ENCODE peak calls at places on chromosomes 7 and 10, in four cellular contexts. One of them, this sample, is unnamed.
A peak's percentile ranks its signal among the peaks of the same experiment; 100 is the strongest.

GRCh38 chr7:131800008-131800407 is 243.6 kb upstream of the PODXL start:
- DNase-seq in AG04450: no peak
- DNase-seq in CD8-positive, alpha-beta T cell: no peak
- DNase-seq in adrenal gland: no peak
- DNase-seq in this sample: no peak

GRCh38 chr10:60517805-60518204 is 128.1 kb upstream of the ANK3 start:
- DNase-seq in AG04450: no peak
- DNase-seq in CD8-positive, alpha-beta T cell: no peak
- DNase-seq in adrenal gland: no peak
- DNase-seq in this sample: no peak

GRCh38 chr10:26621889-26622681 is 75.4 kb upstream of the PDSS1 start:
- DNase-seq in AG04450: no peak
- DNase-seq in CD8-positive, alpha-beta T cell: peak; percentile 19
- DNase-seq in adrenal gland: no peak
- DNase-seq in this sample: no peak

GRCh38 chr10:85319150-85319549 is 990.8 kb downstream of the CCSER2 start:
- DNase-seq in AG04450: no peak
- DNase-seq in CD8-positive, alpha-beta T cell: no peak
- DNase-seq in adrenal gland: no peak
- DNase-seq in this sample: no peak

GRCh38 chr10:84076540-84077195 is 62.6 kb upstream of the GHITM start:
- DNase-seq in AG04450: peak; percentile 1
- DNase-seq in CD8-positive, alpha-beta T cell: no peak
- DNase-seq in adrenal gland: no peak
- DNase-seq in this sample: peak; percentile 17

GRCh38 chr10:70673929-70674559 is 1.7 kb downstream of the ADAMTS14 start:
- DNase-seq in AG04450: no peak
- DNase-seq in CD8-positive, alpha-beta T cell: no peak
- DNase-seq in adrenal gland: no peak
- DNase-seq in this sample: no peak

GRCh38 chr10:95767884-95768556 is 12.1 kb downstream of the ENTPD1 start:
- DNase-seq in AG04450: peak; percentile 1
- DNase-seq in CD8-positive, alpha-beta T cell: no peak
- DNase-seq in adrenal gland: peak; percentile 67
- DNase-seq in this sample: no peak

GRCh38 chr7:97012293-97013005 is 7.1 kb downstream of the DLX6 start:
- DNase-seq in AG04450: no peak
- DNase-seq in CD8-positive, alpha-beta T cell: no peak
- DNase-seq in adrenal gland: no peak
- DNase-seq in this sample: no peak

GRCh38 chr10:110414563-110415309 is 83.0 kb upstream of the DUSP5 start:
- DNase-seq in AG04450: no peak
- DNase-seq in CD8-positive, alpha-beta T cell: peak; percentile 79
- DNase-seq in adrenal gland: peak; percentile 26
- DNase-seq in this sample: peak; percentile 97

GRCh38 chr7:155618708-155619633 is 25.5 kb upstream of the RBM33 start:
- DNase-seq in AG04450: no peak
- DNase-seq in CD8-positive, alpha-beta T cell: no peak
- DNase-seq in adrenal gland: no peak
- DNase-seq in this sample: no peak

GRCh38 chr7:50261593-50261992 is 42.9 kb upstream of the IKZF1 start:
- DNase-seq in AG04450: no peak
- DNase-seq in CD8-positive, alpha-beta T cell: no peak
- DNase-seq in adrenal gland: no peak
- DNase-seq in this sample: no peak

GRCh38 chr7:2528481-2529095 is 9.0 kb downstream of the LFNG start:
- DNase-seq in AG04450: no peak
- DNase-seq in CD8-positive, alpha-beta T cell: no peak
- DNase-seq in adrenal gland: no peak
- DNase-seq in this sample: no peak

GRCh38 chr7:151598045-151598444 is 78.3 kb upstream of the RHEB start:
- DNase-seq in AG04450: peak; percentile 73
- DNase-seq in CD8-positive, alpha-beta T cell: no peak
- DNase-seq in adrenal gland: no peak
- DNase-seq in this sample: no peak

GRCh38 chr7:65832281-65832680 is 40.6 kb upstream of the VKORC1L1 start:
- DNase-seq in AG04450: no peak
- DNase-seq in CD8-positive, alpha-beta T cell: no peak
- DNase-seq in adrenal gland: no peak
- DNase-seq in this sample: no peak

GRCh38 chr7:12643001-12643400 is 44.4 kb upstream of the ARL4A start:
- DNase-seq in AG04450: no peak
- DNase-seq in CD8-positive, alpha-beta T cell: no peak
- DNase-seq in adrenal gland: no peak
- DNase-seq in this sample: no peak

GRCh38 chr10:110434477-110435096 is 63.1 kb upstream of the DUSP5 start:
- DNase-seq in AG04450: no peak
- DNase-seq in CD8-positive, alpha-beta T cell: no peak
- DNase-seq in adrenal gland: peak; percentile 6
- DNase-seq in this sample: no peak

GRCh38 chr10:133187091-133187905 is 27.3 kb downstream of the KNDC1 start:
- DNase-seq in AG04450: no peak
- DNase-seq in CD8-positive, alpha-beta T cell: no peak
- DNase-seq in adrenal gland: no peak
- DNase-seq in this sample: no peak

GRCh38 chr7:151204383-151205032 is 5.8 kb downstream of the H2BK1 start:
- DNase-seq in AG04450: no peak
- DNase-seq in CD8-positive, alpha-beta T cell: no peak
- DNase-seq in adrenal gland: no peak
- DNase-seq in this sample: no peak

GRCh38 chr7:101567231-101567630 is 61.9 kb downstream of the MYL10 start:
- DNase-seq in AG04450: no peak
- DNase-seq in CD8-positive, alpha-beta T cell: no peak
- DNase-seq in adrenal gland: no peak
- DNase-seq in this sample: no peak

GRCh38 chr7:130875265-130875741 is 141.3 kb upstream of the KLF14 start:
- DNase-seq in AG04450: no peak
- DNase-seq in CD8-positive, alpha-beta T cell: peak; percentile 47
- DNase-seq in adrenal gland: peak; percentile 44
- DNase-seq in this sample: peak; percentile 38

GRCh38 chr10:13712799-13713581 is 126.2 kb downstream of the PRPF18 start:
- DNase-seq in AG04450: peak; percentile 93
- DNase-seq in CD8-positive, alpha-beta T cell: peak; percentile 5
- DNase-seq in adrenal gland: peak; percentile 82
- DNase-seq in this sample: peak; percentile 24

GRCh38 chr7:116511552-116512523 is 12.3 kb downstream of the CAV2 start:
- DNase-seq in AG04450: no peak
- DNase-seq in CD8-positive, alpha-beta T cell: peak; percentile 5
- DNase-seq in adrenal gland: peak; percentile 26
- DNase-seq in this sample: no peak

GRCh38 chr10:125060851-125061556 is 99.4 kb downstream of the CTBP2 start:
- DNase-seq in AG04450: peak; percentile 56
- DNase-seq in CD8-positive, alpha-beta T cell: peak; percentile 19
- DNase-seq in adrenal gland: peak; percentile 82
- DNase-seq in this sample: no peak

GRCh38 chr7:100951888-100952560 is 2.7 kb downstream of the MUC3A start:
- DNase-seq in AG04450: no peak
- DNase-seq in CD8-positive, alpha-beta T cell: no peak
- DNase-seq in adrenal gland: no peak
- DNase-seq in this sample: no peak

GRCh38 chr10:6401562-6402348 is 178.3 kb downstream of the PRKCQ start:
- DNase-seq in AG04450: peak; percentile 84
- DNase-seq in CD8-positive, alpha-beta T cell: peak; percentile 62
- DNase-seq in adrenal gland: peak; percentile 81
- DNase-seq in this sample: peak; percentile 47

DNA sequence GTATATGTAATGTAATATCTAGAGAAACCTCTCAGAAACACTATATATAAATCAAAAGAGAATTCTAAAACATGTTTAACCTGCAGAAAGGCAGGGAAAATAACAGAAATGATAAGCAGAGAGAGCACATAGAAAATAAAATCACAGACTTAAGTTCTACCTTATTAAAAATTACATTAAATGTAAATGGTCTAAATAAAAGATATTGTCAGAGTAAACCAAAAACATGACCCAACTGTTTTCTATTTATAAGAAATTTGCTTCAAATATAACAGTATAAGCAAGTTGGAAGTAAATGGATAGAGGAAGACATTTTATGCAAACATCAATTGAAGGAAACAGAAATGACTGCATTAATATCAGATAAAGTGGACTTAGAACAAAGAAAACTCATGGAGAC is 43.4 kb downstream of the HECTD2 start:
- DNase-seq in AG04450: no peak
- DNase-seq in CD8-positive, alpha-beta T cell: no peak
- DNase-seq in adrenal gland: no peak
- DNase-seq in this sample: no peak
- H3K9me3 ChIP-seq in AG04450: peaks cover 5% of the 10 kb centered on the region
- H3K9me3 ChIP-seq in CD8-positive, alpha-beta T cell: peaks cover 4% of the 10 kb centered on the region
- H3K9me3 ChIP-seq in adrenal gland: no peaks in the 10 kb centered on the region
- H3K9me3 ChIP-seq in this sample: peaks cover 11% of the 10 kb centered on the region

GRCh38 chr7:137539111-137539715 is 195.7 kb upstream of the PTN start:
- DNase-seq in AG04450: peak; percentile 73
- DNase-seq in CD8-positive, alpha-beta T cell: no peak
- DNase-seq in adrenal gland: no peak
- DNase-seq in this sample: no peak
- H3K27ac ChIP-seq in AG04450: peak overlapping the region; percentile 85
- H3K27ac ChIP-seq in CD8-positive, alpha-beta T cell: no peak overlapping the region
- H3K27ac ChIP-seq in adrenal gland: no peak overlapping the region
- H3K27ac ChIP-seq in this sample: no peak overlapping the region

GRCh38 chr7:57361406-57361805 is 88.6 kb upstream of the ZNF716 start:
- DNase-seq in AG04450: no peak
- DNase-seq in CD8-positive, alpha-beta T cell: no peak
- DNase-seq in adrenal gland: no peak
- DNase-seq in this sample: no peak
- H3K9me3 ChIP-seq in AG04450: peaks cover 81% of the 10 kb centered on the region
- H3K9me3 ChIP-seq in CD8-positive, alpha-beta T cell: no peaks in the 10 kb centered on the region
- H3K9me3 ChIP-seq in adrenal gland: no peaks in the 10 kb centered on the region
- H3K9me3 ChIP-seq in this sample: peaks cover 3% of the 10 kb centered on the region

GRCh38 chr7:44386139-44386913 is 60.9 kb upstream of the CAMK2B start:
- DNase-seq in AG04450: no peak
- DNase-seq in CD8-positive, alpha-beta T cell: no peak
- DNase-seq in adrenal gland: no peak
- DNase-seq in this sample: no peak

GRCh38 chr7:44383566-44383965 is 58.2 kb upstream of the CAMK2B start:
- DNase-seq in AG04450: peak; percentile 18
- DNase-seq in CD8-positive, alpha-beta T cell: no peak
- DNase-seq in adrenal gland: no peak
- DNase-seq in this sample: no peak

GRCh38 chr7:44387427-44387826 is 62.0 kb upstream of the CAMK2B start:
- DNase-seq in AG04450: no peak
- DNase-seq in CD8-positive, alpha-beta T cell: no peak
- DNase-seq in adrenal gland: no peak
- DNase-seq in this sample: no peak

GRCh38 chr7:44384586-44385383 is 59.4 kb upstream of the CAMK2B start:
- DNase-seq in AG04450: no peak
- DNase-seq in CD8-positive, alpha-beta T cell: no peak
- DNase-seq in adrenal gland: peak; percentile 40
- DNase-seq in this sample: no peak

DNA sequence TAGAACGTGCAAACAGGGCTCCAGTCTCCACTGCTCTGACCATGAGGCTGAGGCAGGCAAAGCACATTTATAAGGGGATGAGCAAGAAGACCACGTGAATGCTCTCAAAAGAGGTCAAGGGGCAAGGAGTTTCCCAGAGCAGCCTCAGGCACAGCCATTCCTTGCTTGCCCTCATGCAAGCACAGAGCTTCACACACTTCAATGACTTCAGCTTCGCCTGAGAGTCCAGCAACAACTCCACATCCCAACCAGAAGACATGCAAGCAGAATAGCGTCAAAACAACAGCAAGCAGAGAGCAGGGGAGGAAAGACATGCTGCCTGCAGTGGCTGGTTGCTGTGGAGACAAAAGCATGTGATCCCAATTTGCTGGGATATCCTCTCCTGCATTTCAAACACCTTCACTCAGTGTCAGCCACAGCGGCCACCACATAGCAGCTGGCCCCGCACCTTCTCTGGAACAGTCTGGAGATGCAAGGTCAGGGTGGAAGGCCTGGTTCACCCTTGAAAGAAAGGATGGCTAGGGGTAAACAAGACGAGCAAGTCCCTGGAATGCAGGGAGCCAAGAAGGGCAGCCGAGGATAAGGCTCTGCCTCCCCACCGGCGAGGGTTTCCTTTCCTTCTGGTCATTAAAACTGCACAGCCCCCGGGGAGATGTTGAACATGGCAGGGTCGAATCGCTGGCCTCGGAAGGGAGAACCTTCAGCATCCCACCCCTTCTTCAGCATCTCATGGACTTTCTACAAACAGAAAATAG is 60.2 kb upstream of the CAMK2B start:
- DNase-seq in AG04450: no peak
- DNase-seq in CD8-positive, alpha-beta T cell: no peak
- DNase-seq in adrenal gland: no peak
- DNase-seq in this sample: no peak
- H3K27ac ChIP-seq in AG04450: no peak overlapping the region
- H3K27ac ChIP-seq in CD8-positive, alpha-beta T cell: no peak overlapping the region
- H3K27ac ChIP-seq in adrenal gland: no peak overlapping the region
- H3K27ac ChIP-seq in this sample: no peak overlapping the region

DNA sequence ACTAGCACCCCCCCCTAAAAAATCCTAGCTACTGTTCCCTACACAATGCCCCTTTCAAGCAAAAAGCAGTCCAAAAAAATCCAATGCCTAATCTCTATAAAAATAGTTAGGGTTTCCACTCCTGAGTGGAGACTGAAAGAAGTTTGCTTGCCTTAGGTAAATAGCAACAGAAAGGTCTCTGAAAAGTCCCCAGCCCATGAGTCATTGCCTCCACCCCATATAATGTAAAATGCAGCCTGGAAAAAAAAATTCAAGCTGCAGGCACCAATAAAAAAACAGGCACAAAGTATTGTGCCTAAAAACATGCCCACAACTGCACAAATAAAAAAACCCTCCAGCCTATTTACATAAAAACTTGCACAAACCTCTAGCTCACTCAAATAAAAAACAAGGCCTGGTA is 47.5 kb downstream of the ZNF680 start:
- DNase-seq in AG04450: no peak
- DNase-seq in CD8-positive, alpha-beta T cell: no peak
- DNase-seq in adrenal gland: no peak
- DNase-seq in this sample: no peak
- H3K9me3 ChIP-seq in AG04450: peaks cover 21% of the 10 kb centered on the region
- H3K9me3 ChIP-seq in CD8-positive, alpha-beta T cell: peaks cover 23% of the 10 kb centered on the region
- H3K9me3 ChIP-seq in adrenal gland: peaks cover 6% of the 10 kb centered on the region
- H3K9me3 ChIP-seq in this sample: peaks cover 49% of the 10 kb centered on the region

GRCh38 chr7:30172451-30172850 is 37.7 kb downstream of the MTURN start:
- DNase-seq in AG04450: no peak
- DNase-seq in CD8-positive, alpha-beta T cell: no peak
- DNase-seq in adrenal gland: no peak
- DNase-seq in this sample: no peak
- H3K27ac ChIP-seq in AG04450: no peak overlapping the region
- H3K27ac ChIP-seq in CD8-positive, alpha-beta T cell: no peak overlapping the region
- H3K27ac ChIP-seq in adrenal gland: no peak overlapping the region
- H3K27ac ChIP-seq in this sample: no peak overlapping the region

GRCh38 chr7:157004050-157004838 is 6.2 kb downstream of the MNX1 start:
- DNase-seq in AG04450: no peak
- DNase-seq in CD8-positive, alpha-beta T cell: no peak
- DNase-seq in adrenal gland: no peak
- DNase-seq in this sample: no peak
- H3K9me3 ChIP-seq in AG04450: peaks cover 16% of the 10 kb centered on the region
- H3K9me3 ChIP-seq in CD8-positive, alpha-beta T cell: no peaks in the 10 kb centered on the region
- H3K9me3 ChIP-seq in adrenal gland: no peaks in the 10 kb centered on the region
- H3K9me3 ChIP-seq in this sample: no peaks in the 10 kb centered on the region

GRCh38 chr10:12073526-12073925 is 4.8 kb downstream of the DHTKD1 start:
- DNase-seq in AG04450: no peak
- DNase-seq in CD8-positive, alpha-beta T cell: no peak
- DNase-seq in adrenal gland: no peak
- DNase-seq in this sample: no peak

GRCh38 chr10:12081470-12081869 is 12.7 kb downstream of the DHTKD1 start:
- DNase-seq in AG04450: no peak
- DNase-seq in CD8-positive, alpha-beta T cell: no peak
- DNase-seq in adrenal gland: no peak
- DNase-seq in this sample: no peak

GRCh38 chr10:12081879-12082560 is 13.3 kb downstream of the DHTKD1 start:
- DNase-seq in AG04450: no peak
- DNase-seq in CD8-positive, alpha-beta T cell: no peak
- DNase-seq in adrenal gland: no peak
- DNase-seq in this sample: no peak

GRCh38 chr10:12077580-12078180 is 8.9 kb downstream of the DHTKD1 start:
- DNase-seq in AG04450: no peak
- DNase-seq in CD8-positive, alpha-beta T cell: no peak
- DNase-seq in adrenal gland: no peak
- DNase-seq in this sample: no peak
- H3K27ac ChIP-seq in AG04450: no peak overlapping the region
- H3K27ac ChIP-seq in CD8-positive, alpha-beta T cell: no peak overlapping the region
- H3K27ac ChIP-seq in adrenal gland: no peak overlapping the region
- H3K27ac ChIP-seq in this sample: no peak overlapping the region